ENCODE peak calls at places on chromosomes 5 and 9, in six cellular contexts. I is body of pancreas, Z is heart left ventricle, H is BJ, Q is suprapubic skin, D is tibial artery. R is an unnamed sample.
A peak's percentile ranks its signal among the peaks of the same experiment; 100 is the strongest.

GRCh38 chr9:76761448-76761847 is 2.8 kb upstream of the PCA3 start:
- DNase-seq in I (no peak), Z (no peak), H (no peak), Q (no peak), D (no peak), R (no peak)

GRCh38 chr9:124770359-124771020 is 621 bp downstream of the NR6A1 start:
- DNase-seq in I (peak; percentile 45), Z (peak; percentile 51), H (no peak), Q (no peak), D (no peak), R (peak; percentile 64)

GRCh38 chr9:33750839-33751339 is 44.5 kb upstream of the PRSS3 start:
- DNase-seq in I (no peak), Z (no peak), H (no peak), Q (no peak), D (no peak), R (no peak)

GRCh38 chr9:72954431-72955420 is 1.9 kb upstream of the ALDH1A1 start:
- DNase-seq in I (peak; percentile 33), Z (peak; percentile 30), H (peak; percentile 59), Q (no peak), D (peak; percentile 52), R (no peak)

GRCh38 chr9:26975728-26976707 is 19.8 kb downstream of the IFT74 start:
- DNase-seq in I (peak; percentile 48), Z (no peak), H (no peak), Q (no peak), D (no peak), R (no peak)

GRCh38 chr5:110050640-110051345 is 361.1 kb downstream of the MAN2A1 start:
- DNase-seq in I (no peak), Z (no peak), H (no peak), Q (no peak), D (no peak), R (no peak)

GRCh38 chr5:98927242-98927987 is 1.4 kb downstream of the CHD1 start:
- DNase-seq in I (no peak), Z (peak; percentile 52), H (no peak), Q (no peak), D (peak; percentile 36), R (peak; percentile 31)

GRCh38 chr5:137566780-137567179 is 67.7 kb upstream of the SPOCK1 start:
- DNase-seq in I (no peak), Z (no peak), H (no peak), Q (no peak), D (no peak), R (no peak)

GRCh38 chr9:26650325-26650724 is 242.3 kb downstream of the CAAP1 start:
- DNase-seq in I (no peak), Z (no peak), H (no peak), Q (no peak), D (no peak), R (no peak)

GRCh38 chr5:81014348-81014747 is 54.2 kb downstream of the RASGRF2 start:
- DNase-seq in I (no peak), Z (no peak), H (no peak), Q (no peak), D (no peak), R (no peak)

DNA sequence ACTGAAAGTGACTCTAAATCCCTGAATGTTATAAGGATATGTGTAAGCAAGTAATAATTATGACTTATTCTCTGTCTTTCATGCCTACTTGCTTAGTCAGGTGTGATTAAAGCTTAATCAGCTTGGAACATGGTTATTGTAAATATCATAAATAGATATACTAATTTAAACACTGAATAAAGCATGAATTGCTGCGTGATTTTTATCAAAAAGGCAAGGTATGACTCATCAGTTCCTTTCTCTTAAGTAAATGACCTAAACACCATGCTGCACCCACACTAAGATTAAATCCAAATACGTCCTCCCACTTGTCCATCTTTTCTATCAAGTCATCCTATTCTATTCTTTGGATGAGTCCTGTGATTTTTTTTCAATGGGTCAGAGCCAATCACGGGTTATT is 124.6 kb upstream of the MTAP start:
- DNase-seq in I (no peak), Z (no peak), H (peak; percentile 75), Q (no peak), D (no peak), R (no peak)
- H3K4me3 ChIP-seq in I (no peak overlapping the region), Z (no peak overlapping the region), H (no peak overlapping the region), Q (no peak overlapping the region), D (no peak overlapping the region), R (no peak overlapping the region)

GRCh38 chr5:160262665-160263064 is 33.4 kb downstream of the FABP6 start:
- DNase-seq in I (no peak), Z (no peak), H (no peak), Q (no peak), D (no peak), R (no peak)
- H3K4me3 ChIP-seq in I (no peak overlapping the region), Z (no peak overlapping the region), H (no peak overlapping the region), Q (no peak overlapping the region), D (no peak overlapping the region), R (no peak overlapping the region)

GRCh38 chr5:167571824-167572223 is 719.6 kb upstream of the WWC1 start:
- DNase-seq in I (no peak), Z (no peak), H (no peak), Q (no peak), D (no peak), R (no peak)

GRCh38 chr5:167576126-167576525 is 715.3 kb upstream of the WWC1 start:
- DNase-seq in I (no peak), Z (no peak), H (no peak), Q (no peak), D (no peak), R (no peak)

GRCh38 chr5:167570431-167570830 is 721.0 kb upstream of the WWC1 start:
- DNase-seq in I (no peak), Z (no peak), H (no peak), Q (no peak), D (no peak), R (no peak)

GRCh38 chr5:167574381-167574780 is 717.1 kb upstream of the WWC1 start:
- DNase-seq in I (no peak), Z (no peak), H (no peak), Q (no peak), D (no peak), R (no peak)

GRCh38 chr5:167573274-167574127 is 717.9 kb upstream of the WWC1 start:
- DNase-seq in I (no peak), Z (no peak), H (no peak), Q (no peak), D (no peak), R (no peak)
- H3K4me3 ChIP-seq in I (no peak overlapping the region), Z (peak overlapping the region; percentile 40), H (peak overlapping the region; percentile 38), Q (peak overlapping the region; percentile 28), D (no peak overlapping the region), R (no peak overlapping the region)

GRCh38 chr9:88890546-88890945 is 100.7 kb upstream of the S1PR3 start:
- DNase-seq in I (no peak), Z (no peak), H (no peak), Q (no peak), D (no peak), R (no peak)
- H3K4me3 ChIP-seq in I (no peak overlapping the region), Z (no peak overlapping the region), H (no peak overlapping the region), Q (no peak overlapping the region), D (no peak overlapping the region), R (no peak overlapping the region)

GRCh38 chr9:34957492-34958410 is at the start of gene PHF24:
- DNase-seq in I (no peak), Z (no peak), H (no peak), Q (no peak), D (no peak), R (no peak)
- H3K4me3 ChIP-seq in I (no peak within 1 kb of the TSS), Z (peak within 1 kb of the TSS; percentile 57), H (peak within 1 kb of the TSS; percentile 11), Q (peak within 1 kb of the TSS; percentile 68), D (peak within 1 kb of the TSS; percentile 32), R (no peak within 1 kb of the TSS)

DNA sequence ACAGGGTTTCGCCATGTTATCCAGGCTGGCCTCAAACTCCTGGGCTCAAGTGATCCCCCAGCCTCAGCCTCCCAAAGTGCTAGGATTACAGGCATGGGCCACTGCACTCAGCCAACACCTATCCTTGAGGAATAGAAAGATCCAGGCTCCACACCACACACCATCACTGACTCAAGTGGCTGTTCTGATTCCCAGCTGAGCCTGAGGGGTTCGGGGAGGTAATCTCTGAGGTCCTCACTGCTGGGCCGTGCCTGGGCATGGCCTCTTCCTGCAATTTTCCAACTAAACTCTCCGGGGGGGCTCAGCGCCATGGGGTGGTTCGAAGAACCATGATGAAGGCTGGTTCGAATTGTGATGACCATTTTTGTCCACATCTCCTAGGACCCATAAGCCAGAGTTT is 31.0 kb upstream of the IL17B start:
- DNase-seq in I (no peak), Z (no peak), H (no peak), Q (no peak), D (no peak), R (no peak)
- H3K4me3 ChIP-seq in I (no peak overlapping the region), Z (peak overlapping the region; percentile 72), H (peak overlapping the region; percentile 87), Q (peak overlapping the region; percentile 42), D (peak overlapping the region; percentile 94), R (no peak overlapping the region)

GRCh38 chr5:73450041-73450598 is 1.5 kb upstream of the FOXD1 start:
- DNase-seq in I (no peak), Z (no peak), H (no peak), Q (no peak), D (no peak), R (no peak)
- H3K4me3 ChIP-seq in I (no peak overlapping the region), Z (no peak overlapping the region), H (no peak overlapping the region), Q (no peak overlapping the region), D (no peak overlapping the region), R (no peak overlapping the region)

GRCh38 chr5:39520232-39520572 is 95.4 kb upstream of the DAB2 start:
- DNase-seq in I (no peak), Z (no peak), H (no peak), Q (no peak), D (no peak), R (no peak)
- H3K4me3 ChIP-seq in I (no peak overlapping the region), Z (peak overlapping the region; percentile 26), H (no peak overlapping the region), Q (no peak overlapping the region), D (no peak overlapping the region), R (no peak overlapping the region)